ENCODE peak calls at places on chromosomes 11 and 22, in five cellular contexts. R is NCI-H2081; S is stimulated activated CD4-positive, alpha-beta T cell treated with anti-CD3 and anti-CD28 coated beads, Interleukin-4, amount 100 ng/mL, for 4 hours; Y is RWPE1; V is NCI-H2107. E is an unnamed sample.

GRCh38 chr11:61959026-61959608 is 8.3 kb downstream of the FTH1 start:
- DNase-seq in R (no peak), Y (peak; percentile 54), V (no peak), S (no peak), E (no peak)

GRCh38 chr11:103532133-103532788 is 423.0 kb downstream of the DYNC2H1 start:
- DNase-seq in Y (peak; percentile 65), V (no peak), R (no peak), S (no peak), E (no peak)

GRCh38 chr11:69364901-69365300 is 70.9 kb downstream of the MYEOV start:
- DNase-seq in R (no peak), V (no peak), Y (no peak), S (no peak), E (no peak)

GRCh38 chr11:116641561-116642045 is 131.2 kb downstream of the BUD13 start:
- DNase-seq in V (peak; percentile 28), S (peak; percentile 4), Y (peak; percentile 69), R (peak; percentile 91), E (peak; percentile 41)

GRCh38 chr11:16154715-16155396 is 201.5 kb downstream of the SOX6 start:
- DNase-seq in R (no peak), Y (peak; percentile 68), V (no peak), S (no peak), E (peak; percentile 37)

GRCh38 chr11:127345819-127346459 is 345.4 kb upstream of the KIRREL3 start:
- DNase-seq in V (peak; percentile 3), Y (peak; percentile 25), R (peak; percentile 39), S (peak; percentile 6), E (no peak)

GRCh38 chr11:69892986-69893555 is 73.9 kb upstream of the FGF3 start:
- DNase-seq in V (no peak), Y (no peak), R (no peak), S (no peak), E (no peak)

GRCh38 chr22:39349967-39350802 is at the start of gene SYNGR1:
- DNase-seq in V (no peak), R (no peak), S (peak; percentile 11), Y (no peak), E (no peak)

GRCh38 chr11:43359432-43359818 is 705 bp downstream of the TTC17 start:
- DNase-seq in Y (peak; percentile 39), R (peak; percentile 19), V (no peak), S (no peak), E (no peak)

GRCh38 chr11:77705195-77705876 is 67.7 kb upstream of the CLNS1A start:
- DNase-seq in V (no peak), R (no peak), Y (peak; percentile 41), S (no peak), E (no peak)

GRCh38 chr11:119538748-119539147 is 115.8 kb upstream of the THY1 start:
- DNase-seq in Y (no peak), V (no peak), S (no peak), R (no peak), E (no peak)

GRCh38 chr22:23405366-23405851 is 174.7 kb downstream of the IGLL1 start:
- DNase-seq in R (no peak), V (no peak), S (no peak), Y (no peak), E (no peak)

GRCh38 chr11:118274184-118274583 is 10.1 kb upstream of the MPZL2 start:
- DNase-seq in S (no peak), R (no peak), Y (no peak), V (no peak), E (no peak)

GRCh38 chr11:62556102-62556871 is 9.7 kb upstream of the AHNAK start:
- DNase-seq in S (peak; percentile 54), R (peak; percentile 25), V (no peak), Y (peak; percentile 99), E (peak; percentile 97)

GRCh38 chr11:34218067-34218466 is 112.6 kb downstream of the NAT10 start:
- DNase-seq in S (no peak), V (no peak), R (no peak), Y (no peak), E (no peak)

GRCh38 chr22:49979587-49980264 is 19.2 kb downstream of the PIM3 start:
- DNase-seq in R (no peak), Y (no peak), S (no peak), V (no peak), E (peak; percentile 63)

GRCh38 chr22:39241632-39242388 is 3.0 kb downstream of the PDGFB start:
- DNase-seq in Y (no peak), R (no peak), S (no peak), V (no peak), E (peak; percentile 87)

GRCh38 chr11:45021001-45021400 is 70.3 kb upstream of the TP53I11 start:
- DNase-seq in Y (no peak), V (no peak), R (no peak), S (no peak), E (no peak)

GRCh38 chr11:33646629-33647028 is 54.0 kb downstream of the C11orf91 start:
- DNase-seq in R (no peak), S (no peak), V (no peak), Y (no peak), E (no peak)